ENCODE peak calls at places on chromosomes 5 and 9, in eight cellular contexts. W is HepG2, Q is breast epithelium, M is suprapubic skin, T is spleen, E is GM12892, P is body of pancreas, B is A549. N is an unnamed sample.

GRCh38 chr5:56175465-56175864 is 57.7 kb downstream of the ANKRD55 start:
- DNase-seq in W (no peak), Q (no peak), M (no peak), T (no peak), E (no peak), P (no peak), B (no peak), N (peak; percentile 26)

GRCh38 chr5:9454012-9454481 is 91.8 kb downstream of the SEMA5A start:
- DNase-seq in W (no peak), Q (no peak), M (no peak), T (no peak), E (no peak), P (no peak), B (no peak), N (no peak)

GRCh38 chr5:137822158-137822764 is 45.4 kb upstream of the MYOT start:
- DNase-seq in W (peak; percentile 53), Q (no peak), M (no peak), T (no peak), E (peak; percentile 8), P (peak; percentile 45), B (peak; percentile 69), N (no peak)

GRCh38 chr9:132486706-132487350 is 76.8 kb downstream of the CFAP77 start:
- DNase-seq in W (no peak), Q (no peak), M (no peak), T (no peak), E (no peak), P (no peak), B (no peak), N (no peak)

GRCh38 chr5:122493776-122494518 is 181.9 kb downstream of the SNCAIP start:
- DNase-seq in W (no peak), Q (no peak), M (no peak), T (no peak), E (no peak), P (no peak), B (no peak), N (no peak)

GRCh38 chr5:38783011-38783551 is 62.7 kb upstream of the OSMR start:
- DNase-seq in W (peak; percentile 62), Q (no peak), M (no peak), T (no peak), E (no peak), P (no peak), B (no peak), N (peak; percentile 42)

GRCh38 chr5:178211095-178212048 is 7.0 kb downstream of the HNRNPAB start:
- DNase-seq in W (no peak), Q (no peak), M (no peak), T (peak; percentile 45), E (no peak), P (no peak), B (no peak), N (no peak)

GRCh38 chr5:143229896-143230675 is 173.4 kb downstream of the NR3C1 start:
- DNase-seq in W (peak; percentile 37), Q (no peak), M (peak; percentile 73), T (no peak), E (no peak), P (no peak), B (no peak), N (no peak)

GRCh38 chr9:133103183-133103986 is 17.7 kb downstream of the RALGDS start:
- DNase-seq in W (peak; percentile 34), Q (no peak), M (peak; percentile 80), T (peak; percentile 92), E (peak; percentile 67), P (peak; percentile 78), B (peak; percentile 72), N (peak; percentile 84)

GRCh38 chr5:40736103-40736875 is 19.5 kb downstream of the TTC33 start:
- DNase-seq in W (peak; percentile 48), Q (no peak), M (no peak), T (no peak), E (no peak), P (no peak), B (peak; percentile 49), N (peak; percentile 38)

GRCh38 chr5:150561571-150562295 is 53.8 kb downstream of the NDST1 start:
- DNase-seq in W (no peak), Q (no peak), M (no peak), T (no peak), E (no peak), P (no peak), B (no peak), N (no peak)

GRCh38 chr5:1498623-1499416 is 24.9 kb downstream of the LPCAT1 start:
- DNase-seq in W (no peak), Q (no peak), M (no peak), T (no peak), E (no peak), P (no peak), B (no peak), N (no peak)

GRCh38 chr9:110065527-110065926 is 142.4 kb downstream of the C9orf152 start:
- DNase-seq in W (no peak), Q (no peak), M (no peak), T (no peak), E (no peak), P (no peak), B (no peak), N (no peak)

GRCh38 chr9:107425110-107426025 is 64.2 kb downstream of the KLF4 start:
- DNase-seq in W (peak; percentile 50), Q (peak; percentile 90), M (peak; percentile 94), T (peak; percentile 88), E (peak; percentile 25), P (peak; percentile 72), B (peak; percentile 48), N (no peak)

GRCh38 chr5:61301345-61301744 is 30.7 kb upstream of the ZSWIM6 start:
- DNase-seq in W (no peak), Q (no peak), M (no peak), T (no peak), E (no peak), P (no peak), B (no peak), N (no peak)

GRCh38 chr5:14914603-14915277 is 43.2 kb upstream of the ANKH start:
- DNase-seq in W (no peak), Q (no peak), M (no peak), T (no peak), E (no peak), P (no peak), B (no peak), N (peak; percentile 33)

GRCh38 chr9:124415102-124415851 is at the start of gene PSMB7:
- DNase-seq in W (peak; percentile 94), Q (peak; percentile 95), M (peak; percentile 98), T (peak; percentile 98), E (peak; percentile 83), P (peak; percentile 98), B (peak; percentile 92), N (peak; percentile 87)
- TF ChIP-seq POLR2A in W (peak; percentile 70), Q (peak; percentile 48), M (peak; percentile 10), T (peak; percentile 14), E (peak; percentile 61), P (no peak), B (peak; percentile 41), N (no peak)

DNA sequence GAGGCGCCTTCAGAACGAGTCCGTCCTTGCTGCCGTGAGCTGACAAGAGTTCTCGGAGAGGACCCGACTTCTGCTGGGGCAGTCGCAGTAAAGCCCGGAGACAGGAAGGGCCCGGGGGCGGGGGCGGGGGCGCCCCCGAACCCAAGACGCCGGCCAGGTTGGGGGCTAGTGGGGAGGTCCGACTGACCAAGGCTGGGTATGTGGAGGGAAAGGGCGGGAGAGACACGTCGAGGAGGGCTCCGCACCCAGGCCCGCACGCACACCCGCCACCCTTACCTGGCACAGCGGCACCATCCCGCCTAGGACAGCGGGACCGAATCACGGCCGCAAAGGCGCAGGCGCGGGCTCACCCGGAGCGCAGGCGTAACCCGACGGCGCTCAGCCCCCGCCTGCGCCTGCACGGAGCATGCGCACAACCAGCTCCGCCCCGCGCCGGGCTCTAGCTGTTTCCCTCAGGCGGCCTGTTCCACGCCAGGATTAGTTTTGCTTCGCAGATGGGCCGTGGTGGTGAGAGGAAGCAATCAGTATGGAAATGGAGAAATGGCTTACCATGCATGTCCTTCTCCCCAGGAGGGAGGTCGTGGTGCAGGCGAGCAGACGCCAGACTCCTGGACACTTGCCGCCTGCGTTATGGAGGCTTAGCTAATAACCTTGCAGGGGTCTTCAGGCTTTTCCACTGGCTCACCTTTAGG is at the start of gene MOCS2:
- DNase-seq in W (peak; percentile 81), Q (peak; percentile 85), M (peak; percentile 91), T (peak; percentile 97), E (peak; percentile 88), P (peak; percentile 92), B (peak; percentile 94), N (peak; percentile 92)
- TF ChIP-seq POLR2A in W (peak; percentile 95), Q (peak; percentile 44), M (no peak), T (peak; percentile 65), E (peak; percentile 90), P (peak; percentile 70), B (peak; percentile 95), N (peak; percentile 97)

GRCh38 chr5:173896631-173897030 is 8.5 kb downstream of the CPEB4 start:
- DNase-seq in W (no peak), Q (no peak), M (no peak), T (no peak), E (no peak), P (no peak), B (no peak), N (no peak)

GRCh38 chr5:173902334-173902733 is 14.2 kb downstream of the CPEB4 start:
- DNase-seq in W (no peak), Q (no peak), M (no peak), T (no peak), E (no peak), P (no peak), B (no peak), N (no peak)

GRCh38 chr5:173903396-173904140 is 15.4 kb downstream of the CPEB4 start:
- DNase-seq in W (no peak), Q (no peak), M (no peak), T (no peak), E (no peak), P (no peak), B (no peak), N (no peak)

GRCh38 chr5:173902743-173903142 is 14.6 kb downstream of the CPEB4 start:
- DNase-seq in W (no peak), Q (no peak), M (no peak), T (no peak), E (no peak), P (no peak), B (no peak), N (no peak)

GRCh38 chr5:173901705-173902104 is 13.6 kb downstream of the CPEB4 start:
- DNase-seq in W (no peak), Q (no peak), M (no peak), T (no peak), E (no peak), P (no peak), B (no peak), N (no peak)
- TF ChIP-seq POLR2A in W (no peak), Q (no peak), M (no peak), T (no peak), E (no peak), P (no peak), B (no peak), N (no peak)

DNA sequence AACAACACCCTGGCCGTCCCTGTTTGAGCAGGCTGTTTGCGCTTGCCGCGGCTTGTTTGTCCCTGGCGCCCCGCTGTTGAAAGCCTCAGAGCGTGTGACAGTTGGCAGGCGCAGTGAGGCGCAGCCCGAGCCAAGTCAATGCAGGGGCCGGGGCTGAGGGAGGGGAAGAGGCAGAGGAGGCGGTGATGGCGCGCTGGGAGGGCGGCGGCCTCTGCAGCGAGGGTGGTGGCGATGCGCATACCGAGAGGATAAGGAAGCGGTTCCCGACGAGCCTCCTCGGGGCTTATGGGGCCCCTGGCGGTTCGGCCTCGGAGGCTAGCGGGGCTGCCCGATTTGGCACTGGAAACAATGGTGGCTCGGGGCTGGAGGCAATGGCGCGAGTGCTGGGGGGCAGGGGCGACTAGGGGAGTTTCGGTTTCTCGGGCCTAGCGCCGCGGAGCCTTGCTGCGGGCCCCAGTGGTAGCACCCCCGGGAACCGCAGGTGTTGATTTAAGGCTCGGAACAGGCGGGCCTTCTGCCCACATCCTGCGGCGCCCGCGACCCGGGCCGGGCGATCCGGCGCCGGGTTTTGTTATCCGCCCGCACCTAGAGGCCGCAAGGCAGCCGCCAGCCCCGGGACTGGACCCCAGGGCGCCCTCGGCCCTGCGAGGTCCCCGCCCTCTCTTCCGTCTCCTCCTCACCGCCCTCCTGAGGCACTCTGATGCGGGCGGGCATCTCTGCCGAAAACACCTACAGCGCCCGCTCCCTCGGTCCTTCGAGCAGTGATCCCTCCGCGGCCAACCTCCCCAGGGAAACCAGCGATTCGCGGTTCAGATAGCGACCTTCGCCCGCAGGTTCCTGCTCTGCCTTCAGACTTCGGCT is 955 bp upstream of the LNPEP start:
- DNase-seq in W (peak; percentile 88), Q (peak; percentile 86), M (peak; percentile 95), T (peak; percentile 99), E (peak; percentile 60), P (peak; percentile 92), B (peak; percentile 70), N (peak; percentile 67)
- TF ChIP-seq POLR2A in W (peak; percentile 57), Q (no peak), M (no peak), T (peak; percentile 56), E (peak; percentile 76), P (peak; percentile 43), B (peak; percentile 73), N (peak; percentile 76)

N was measured in H54.